ENCODE peak calls at places on chromosomes 12 and 14, in five cellular contexts. One of them, this sample, is unnamed. For H3K4me1 and H3K36me3, the result is how much of the 10 kb centered on the place peaks cover.

GRCh38 chr14:94615254-94615653 is 3.1 kb downstream of the SERPINA3 start:
- DNase-seq in cardiac muscle cell: no peak
- DNase-seq in sigmoid colon: peak
- DNase-seq in keratinocyte: no peak
- DNase-seq in neural progenitor cell: no peak
- DNase-seq in this sample: no peak

GRCh38 chr12:29552324-29552927 is 54.9 kb upstream of the OVCH1 start:
- DNase-seq in keratinocyte: no peak
- DNase-seq in neural progenitor cell: peak
- DNase-seq in cardiac muscle cell: peak
- DNase-seq in sigmoid colon: peak
- DNase-seq in this sample: peak

GRCh38 chr12:47547077-47547476 is 158.8 kb downstream of the RPAP3 start:
- DNase-seq in keratinocyte: no peak
- DNase-seq in cardiac muscle cell: peak
- DNase-seq in sigmoid colon: no peak
- DNase-seq in neural progenitor cell: peak
- DNase-seq in this sample: no peak

GRCh38 chr14:69137456-69138188 is 15.3 kb downstream of the DCAF5 start:
- DNase-seq in keratinocyte: no peak
- DNase-seq in neural progenitor cell: no peak
- DNase-seq in cardiac muscle cell: peak
- DNase-seq in sigmoid colon: no peak
- DNase-seq in this sample: no peak

GRCh38 chr12:126337556-126337955 is 1272.3 kb downstream of the AACS start:
- DNase-seq in cardiac muscle cell: peak
- DNase-seq in keratinocyte: no peak
- DNase-seq in sigmoid colon: no peak
- DNase-seq in neural progenitor cell: no peak
- DNase-seq in this sample: no peak

GRCh38 chr12:90449611-90450010 is 505.4 kb downstream of the CCER1 start:
- DNase-seq in neural progenitor cell: no peak
- DNase-seq in sigmoid colon: no peak
- DNase-seq in cardiac muscle cell: peak
- DNase-seq in keratinocyte: no peak
- DNase-seq in this sample: no peak

GRCh38 chr12:104243551-104243950 is 28.0 kb downstream of the TXNRD1 start:
- DNase-seq in sigmoid colon: no peak
- DNase-seq in keratinocyte: no peak
- DNase-seq in cardiac muscle cell: peak
- DNase-seq in neural progenitor cell: no peak
- DNase-seq in this sample: no peak

GRCh38 chr12:98955284-98955683 is 310.2 kb downstream of the APAF1 start:
- DNase-seq in keratinocyte: no peak
- DNase-seq in cardiac muscle cell: peak
- DNase-seq in sigmoid colon: no peak
- DNase-seq in neural progenitor cell: peak
- DNase-seq in this sample: no peak

GRCh38 chr12:79657136-79657535 is 33.6 kb downstream of the PAWR start:
- DNase-seq in neural progenitor cell: no peak
- DNase-seq in sigmoid colon: no peak
- DNase-seq in keratinocyte: no peak
- DNase-seq in cardiac muscle cell: no peak
- DNase-seq in this sample: no peak

GRCh38 chr12:114400395-114400794 is 5.5 kb downstream of the TBX5 start:
- DNase-seq in cardiac muscle cell: peak
- DNase-seq in keratinocyte: no peak
- DNase-seq in neural progenitor cell: peak
- DNase-seq in sigmoid colon: peak
- DNase-seq in this sample: no peak

GRCh38 chr14:99174081-99174851 is 97.7 kb downstream of the BCL11B start:
- DNase-seq in sigmoid colon: peak
- DNase-seq in neural progenitor cell: no peak
- DNase-seq in keratinocyte: no peak
- DNase-seq in cardiac muscle cell: no peak
- DNase-seq in this sample: no peak
- H3K4me1 ChIP-seq in sigmoid colon: under half
- H3K4me1 ChIP-seq in neural progenitor cell: under half
- H3K4me1 ChIP-seq in keratinocyte: under half
- H3K4me1 ChIP-seq in cardiac muscle cell: under half
- H3K4me1 ChIP-seq in this sample: under half

DNA sequence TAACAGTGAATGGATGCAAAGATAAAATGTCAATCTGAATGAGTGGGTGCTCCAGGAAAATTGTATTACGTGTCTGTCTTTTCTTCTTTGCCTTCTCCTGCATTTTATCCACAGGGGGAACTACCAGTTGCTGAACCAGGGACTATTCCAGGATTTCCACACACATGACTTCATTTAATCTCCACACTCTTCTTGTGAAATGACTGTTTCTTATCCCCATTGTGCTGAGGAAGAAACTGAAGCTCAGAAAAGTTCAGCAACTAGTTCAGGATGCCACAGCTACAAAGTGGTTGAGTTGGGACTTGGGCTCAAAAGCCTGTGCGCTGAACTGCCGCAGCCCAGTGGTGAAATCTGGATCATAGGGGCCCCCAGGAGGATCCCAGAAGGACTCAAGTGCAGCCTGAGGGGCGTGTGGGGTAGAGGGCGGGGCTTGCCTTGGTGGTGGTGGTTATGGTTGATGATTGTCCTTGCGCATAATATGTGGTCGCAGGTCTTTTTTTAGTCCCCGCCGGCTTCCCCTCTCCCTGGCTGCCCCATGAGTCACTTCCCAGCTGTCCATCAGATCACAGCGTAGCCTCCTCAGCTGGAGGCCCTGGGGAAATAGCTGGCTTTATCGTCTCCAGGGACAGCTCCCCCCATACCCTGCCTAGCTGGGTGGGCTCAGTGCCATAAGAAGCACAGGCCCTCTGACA is 235.2 kb upstream of the CRY1 start:
- DNase-seq in keratinocyte: no peak
- DNase-seq in cardiac muscle cell: peak
- DNase-seq in sigmoid colon: no peak
- DNase-seq in neural progenitor cell: peak
- DNase-seq in this sample: no peak
- H3K27ac ChIP-seq in keratinocyte: no peak
- H3K27ac ChIP-seq in cardiac muscle cell: no peak
- H3K27ac ChIP-seq in sigmoid colon: no peak
- H3K27ac ChIP-seq in neural progenitor cell: no peak
- H3K27ac ChIP-seq in this sample: no peak

GRCh38 chr14:60506985-60507829 is 1.7 kb upstream of the SIX6 start:
- DNase-seq in keratinocyte: no peak
- DNase-seq in sigmoid colon: no peak
- DNase-seq in neural progenitor cell: peak
- DNase-seq in cardiac muscle cell: no peak
- DNase-seq in this sample: no peak
- H3K36me3 ChIP-seq in keratinocyte: under half
- H3K36me3 ChIP-seq in sigmoid colon: under half
- H3K36me3 ChIP-seq in neural progenitor cell: under half
- H3K36me3 ChIP-seq in cardiac muscle cell: under half
- H3K36me3 ChIP-seq in this sample: under half

GRCh38 chr14:22483863-22484593 is 105.0 kb downstream of the DAD1 start:
- DNase-seq in keratinocyte: no peak
- DNase-seq in sigmoid colon: no peak
- DNase-seq in cardiac muscle cell: peak
- DNase-seq in neural progenitor cell: no peak
- DNase-seq in this sample: no peak
- H3K4me1 ChIP-seq in keratinocyte: under half
- H3K4me1 ChIP-seq in sigmoid colon: under half
- H3K4me1 ChIP-seq in cardiac muscle cell: under half
- H3K4me1 ChIP-seq in neural progenitor cell: under half
- H3K4me1 ChIP-seq in this sample: half or more

GRCh38 chr14:105152794-105153241 is 15.8 kb downstream of the JAG2 start:
- DNase-seq in neural progenitor cell: no peak
- DNase-seq in sigmoid colon: no peak
- DNase-seq in cardiac muscle cell: no peak
- DNase-seq in keratinocyte: no peak
- DNase-seq in this sample: no peak
- H3K27ac ChIP-seq in neural progenitor cell: no peak
- H3K27ac ChIP-seq in sigmoid colon: no peak
- H3K27ac ChIP-seq in cardiac muscle cell: peak
- H3K27ac ChIP-seq in keratinocyte: no peak
- H3K27ac ChIP-seq in this sample: peak

This sample was measured in right atrium auricular region.